ENCODE peak calls at places on chromosomes 12 and 14, in nine cellular contexts. One of them, this sample, is unnamed.

GRCh38 chr12:42172811-42173210 is 28.1 kb upstream of the GXYLT1 start:
- DNase-seq in heart left ventricle: no peak
- DNase-seq in cardiac muscle cell: no peak
- DNase-seq in heart right ventricle: no peak
- DNase-seq in astrocyte of the spinal cord: no peak
- DNase-seq in HFF-Myc: no peak
- DNase-seq in IMR-90: no peak
- DNase-seq in fibroblast of lung: no peak
- DNase-seq in fibroblast of villous mesenchyme: no peak
- DNase-seq in this sample: no peak

GRCh38 chr14:22780105-22780679 is 13.7 kb downstream of the OXA1L start:
- DNase-seq in heart left ventricle: no peak
- DNase-seq in cardiac muscle cell: peak
- DNase-seq in heart right ventricle: no peak
- DNase-seq in astrocyte of the spinal cord: peak
- DNase-seq in HFF-Myc: no peak
- DNase-seq in IMR-90: peak
- DNase-seq in fibroblast of lung: peak
- DNase-seq in fibroblast of villous mesenchyme: peak
- DNase-seq in this sample: peak

GRCh38 chr12:105198961-105199360 is 37.0 kb downstream of the APPL2 start:
- DNase-seq in heart left ventricle: no peak
- DNase-seq in cardiac muscle cell: no peak
- DNase-seq in heart right ventricle: no peak
- DNase-seq in astrocyte of the spinal cord: no peak
- DNase-seq in HFF-Myc: no peak
- DNase-seq in IMR-90: no peak
- DNase-seq in fibroblast of lung: no peak
- DNase-seq in fibroblast of villous mesenchyme: no peak
- DNase-seq in this sample: no peak

GRCh38 chr12:83322816-83323215 is 636.1 kb downstream of the TMTC2 start:
- DNase-seq in heart left ventricle: no peak
- DNase-seq in cardiac muscle cell: no peak
- DNase-seq in heart right ventricle: no peak
- DNase-seq in astrocyte of the spinal cord: no peak
- DNase-seq in HFF-Myc: no peak
- DNase-seq in IMR-90: no peak
- DNase-seq in fibroblast of lung: no peak
- DNase-seq in fibroblast of villous mesenchyme: no peak
- DNase-seq in this sample: no peak

GRCh38 chr12:39883411-39883810 is 222.5 kb downstream of the SLC2A13 start:
- DNase-seq in heart left ventricle: no peak
- DNase-seq in cardiac muscle cell: no peak
- DNase-seq in heart right ventricle: no peak
- DNase-seq in astrocyte of the spinal cord: no peak
- DNase-seq in HFF-Myc: no peak
- DNase-seq in IMR-90: no peak
- DNase-seq in fibroblast of lung: no peak
- DNase-seq in fibroblast of villous mesenchyme: no peak
- DNase-seq in this sample: no peak

GRCh38 chr14:96091149-96091693 is 52.1 kb downstream of the C14orf132 start:
- DNase-seq in heart left ventricle: no peak
- DNase-seq in cardiac muscle cell: no peak
- DNase-seq in heart right ventricle: no peak
- DNase-seq in astrocyte of the spinal cord: no peak
- DNase-seq in HFF-Myc: no peak
- DNase-seq in IMR-90: no peak
- DNase-seq in fibroblast of lung: no peak
- DNase-seq in fibroblast of villous mesenchyme: no peak
- DNase-seq in this sample: no peak

GRCh38 chr12:128844031-128844635 is 9.1 kb upstream of the GLT1D1 start:
- DNase-seq in heart left ventricle: peak
- DNase-seq in cardiac muscle cell: no peak
- DNase-seq in heart right ventricle: no peak
- DNase-seq in astrocyte of the spinal cord: no peak
- DNase-seq in HFF-Myc: no peak
- DNase-seq in IMR-90: no peak
- DNase-seq in fibroblast of lung: no peak
- DNase-seq in fibroblast of villous mesenchyme: no peak
- DNase-seq in this sample: no peak

GRCh38 chr14:72679106-72679505 is 214.8 kb downstream of the DPF3 start:
- DNase-seq in heart left ventricle: peak
- DNase-seq in cardiac muscle cell: no peak
- DNase-seq in heart right ventricle: peak
- DNase-seq in astrocyte of the spinal cord: peak
- DNase-seq in HFF-Myc: no peak
- DNase-seq in IMR-90: peak
- DNase-seq in fibroblast of lung: peak
- DNase-seq in fibroblast of villous mesenchyme: peak
- DNase-seq in this sample: peak

GRCh38 chr12:57152408-57153038 is 5.1 kb upstream of the LRP1-AS start:
- DNase-seq in heart left ventricle: no peak
- DNase-seq in cardiac muscle cell: no peak
- DNase-seq in heart right ventricle: no peak
- DNase-seq in astrocyte of the spinal cord: peak
- DNase-seq in HFF-Myc: no peak
- DNase-seq in IMR-90: peak
- DNase-seq in fibroblast of lung: peak
- DNase-seq in fibroblast of villous mesenchyme: peak
- DNase-seq in this sample: peak

GRCh38 chr14:52706286-52706685 is 714 bp upstream of the PSMC6 start:
- DNase-seq in heart left ventricle: no peak
- DNase-seq in cardiac muscle cell: no peak
- DNase-seq in heart right ventricle: no peak
- DNase-seq in astrocyte of the spinal cord: no peak
- DNase-seq in HFF-Myc: no peak
- DNase-seq in IMR-90: peak
- DNase-seq in fibroblast of lung: peak
- DNase-seq in fibroblast of villous mesenchyme: no peak
- DNase-seq in this sample: no peak

GRCh38 chr12:3055712-3056467 is 21.3 kb upstream of the TSPAN9 start:
- DNase-seq in heart left ventricle: no peak
- DNase-seq in cardiac muscle cell: no peak
- DNase-seq in heart right ventricle: no peak
- DNase-seq in astrocyte of the spinal cord: no peak
- DNase-seq in HFF-Myc: no peak
- DNase-seq in IMR-90: no peak
- DNase-seq in fibroblast of lung: peak
- DNase-seq in fibroblast of villous mesenchyme: no peak
- DNase-seq in this sample: no peak

GRCh38 chr12:46887870-46888269 is 62.1 kb upstream of the SLC38A4 start:
- DNase-seq in heart left ventricle: no peak
- DNase-seq in cardiac muscle cell: no peak
- DNase-seq in heart right ventricle: no peak
- DNase-seq in astrocyte of the spinal cord: no peak
- DNase-seq in HFF-Myc: no peak
- DNase-seq in IMR-90: no peak
- DNase-seq in fibroblast of lung: no peak
- DNase-seq in fibroblast of villous mesenchyme: no peak
- DNase-seq in this sample: no peak

GRCh38 chr12:30515351-30515750 is 180.3 kb downstream of the IPO8 start:
- DNase-seq in heart left ventricle: no peak
- DNase-seq in cardiac muscle cell: peak
- DNase-seq in heart right ventricle: no peak
- DNase-seq in astrocyte of the spinal cord: peak
- DNase-seq in HFF-Myc: peak
- DNase-seq in IMR-90: no peak
- DNase-seq in fibroblast of lung: peak
- DNase-seq in fibroblast of villous mesenchyme: peak
- DNase-seq in this sample: peak

GRCh38 chr12:65607271-65607880 is 216.9 kb upstream of the HMGA2 start:
- DNase-seq in heart left ventricle: no peak
- DNase-seq in cardiac muscle cell: no peak
- DNase-seq in heart right ventricle: no peak
- DNase-seq in astrocyte of the spinal cord: peak
- DNase-seq in HFF-Myc: no peak
- DNase-seq in IMR-90: no peak
- DNase-seq in fibroblast of lung: no peak
- DNase-seq in fibroblast of villous mesenchyme: no peak
- DNase-seq in this sample: no peak

GRCh38 chr12:65612440-65612839 is 211.8 kb upstream of the HMGA2 start:
- DNase-seq in heart left ventricle: no peak
- DNase-seq in cardiac muscle cell: no peak
- DNase-seq in heart right ventricle: no peak
- DNase-seq in astrocyte of the spinal cord: peak
- DNase-seq in HFF-Myc: no peak
- DNase-seq in IMR-90: no peak
- DNase-seq in fibroblast of lung: peak
- DNase-seq in fibroblast of villous mesenchyme: no peak
- DNase-seq in this sample: peak

GRCh38 chr12:65608319-65608916 is 215.9 kb upstream of the HMGA2 start:
- DNase-seq in heart left ventricle: no peak
- DNase-seq in cardiac muscle cell: peak
- DNase-seq in heart right ventricle: no peak
- DNase-seq in astrocyte of the spinal cord: peak
- DNase-seq in HFF-Myc: no peak
- DNase-seq in IMR-90: peak
- DNase-seq in fibroblast of lung: peak
- DNase-seq in fibroblast of villous mesenchyme: no peak
- DNase-seq in this sample: no peak

GRCh38 chr12:65611396-65611795 is 212.9 kb upstream of the HMGA2 start:
- DNase-seq in heart left ventricle: no peak
- DNase-seq in cardiac muscle cell: no peak
- DNase-seq in heart right ventricle: no peak
- DNase-seq in astrocyte of the spinal cord: no peak
- DNase-seq in HFF-Myc: no peak
- DNase-seq in IMR-90: no peak
- DNase-seq in fibroblast of lung: no peak
- DNase-seq in fibroblast of villous mesenchyme: no peak
- DNase-seq in this sample: no peak

GRCh38 chr12:65609359-65609771 is 214.9 kb upstream of the HMGA2 start:
- DNase-seq in heart left ventricle: no peak
- DNase-seq in cardiac muscle cell: no peak
- DNase-seq in heart right ventricle: no peak
- DNase-seq in astrocyte of the spinal cord: peak
- DNase-seq in HFF-Myc: peak
- DNase-seq in IMR-90: peak
- DNase-seq in fibroblast of lung: peak
- DNase-seq in fibroblast of villous mesenchyme: peak
- DNase-seq in this sample: peak
- TF ChIP-seq CTCF in heart left ventricle: no peak
- TF ChIP-seq CTCF in cardiac muscle cell: peak
- TF ChIP-seq CTCF in heart right ventricle: no peak
- TF ChIP-seq CTCF in astrocyte of the spinal cord: peak
- TF ChIP-seq CTCF in HFF-Myc: peak
- TF ChIP-seq CTCF in IMR-90: peak
- TF ChIP-seq CTCF in fibroblast of lung: no peak
- TF ChIP-seq CTCF in fibroblast of villous mesenchyme: peak
- TF ChIP-seq CTCF in this sample: peak

DNA sequence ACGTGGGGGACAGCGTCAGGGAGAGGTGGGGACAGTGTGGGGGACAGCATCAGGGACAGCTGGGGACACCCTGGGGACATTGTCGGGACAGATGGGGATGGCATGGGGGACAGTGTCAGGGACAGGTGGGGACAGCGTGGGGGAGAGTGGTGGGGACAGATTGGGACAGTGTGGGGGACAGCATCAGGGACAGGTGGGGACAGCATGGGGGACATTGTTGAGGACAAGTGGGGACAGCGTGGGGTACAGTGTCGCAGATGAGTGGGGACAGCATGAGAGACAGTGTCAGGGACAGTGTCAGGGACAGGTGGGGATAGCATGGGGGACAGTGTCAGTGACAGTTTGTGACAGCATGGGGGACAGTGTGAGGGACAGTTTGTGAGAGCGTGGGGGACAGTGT is 240.9 kb downstream of the TMEM121 start:
- DNase-seq in heart left ventricle: no peak
- DNase-seq in cardiac muscle cell: no peak
- DNase-seq in heart right ventricle: no peak
- DNase-seq in astrocyte of the spinal cord: no peak
- DNase-seq in HFF-Myc: no peak
- DNase-seq in IMR-90: no peak
- DNase-seq in fibroblast of lung: no peak
- DNase-seq in fibroblast of villous mesenchyme: no peak
- DNase-seq in this sample: no peak
- H3K4me3 ChIP-seq in heart left ventricle: no peak
- H3K4me3 ChIP-seq in cardiac muscle cell: no peak
- H3K4me3 ChIP-seq in heart right ventricle: no peak
- H3K4me3 ChIP-seq in astrocyte of the spinal cord: no peak
- H3K4me3 ChIP-seq in HFF-Myc: no peak
- H3K4me3 ChIP-seq in IMR-90: no peak
- H3K4me3 ChIP-seq in fibroblast of lung: no peak
- H3K4me3 ChIP-seq in fibroblast of villous mesenchyme: no peak
- H3K4me3 ChIP-seq in this sample: no peak

DNA sequence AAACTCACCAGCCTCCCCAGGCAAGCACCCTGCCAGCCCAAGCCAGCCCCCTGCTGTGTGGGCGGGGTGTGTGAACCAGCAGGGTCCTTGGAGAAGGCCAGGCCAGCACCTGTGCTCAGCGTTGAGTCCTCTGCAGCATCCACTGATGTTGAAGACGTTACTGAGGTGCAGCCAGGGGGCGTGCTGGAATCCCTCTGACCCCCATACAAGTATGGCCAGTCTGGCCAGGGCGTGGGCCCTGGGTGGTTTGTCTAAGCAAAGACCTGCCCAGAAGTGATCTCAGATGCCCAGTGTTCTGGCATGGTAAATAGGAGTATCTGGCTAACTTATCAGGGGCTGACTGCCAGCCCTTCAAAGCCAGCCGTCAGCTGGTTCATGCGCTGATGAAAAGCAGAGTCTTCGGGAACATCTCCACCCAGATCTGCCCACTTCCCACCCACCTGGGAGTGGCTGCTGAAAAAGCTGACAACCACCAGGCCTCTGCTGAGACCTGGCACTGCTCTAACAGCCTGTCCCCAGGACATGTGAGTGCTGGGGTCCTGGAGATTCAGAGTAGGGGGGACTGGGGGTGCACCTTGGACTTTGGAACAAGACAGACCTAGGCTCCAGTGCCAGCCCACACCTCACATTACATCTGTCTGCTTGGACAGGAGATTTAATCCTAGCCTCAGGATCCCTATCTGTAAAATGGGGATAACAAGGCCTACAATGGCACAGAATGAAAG is 41.1 kb downstream of the ACTN1 start:
- DNase-seq in heart left ventricle: peak
- DNase-seq in cardiac muscle cell: peak
- DNase-seq in heart right ventricle: peak
- DNase-seq in astrocyte of the spinal cord: peak
- DNase-seq in HFF-Myc: no peak
- DNase-seq in IMR-90: no peak
- DNase-seq in fibroblast of lung: peak
- DNase-seq in fibroblast of villous mesenchyme: peak
- DNase-seq in this sample: no peak
- TF ChIP-seq CTCF in heart left ventricle: peak
- TF ChIP-seq CTCF in cardiac muscle cell: peak
- TF ChIP-seq CTCF in heart right ventricle: peak
- TF ChIP-seq CTCF in astrocyte of the spinal cord: peak
- TF ChIP-seq CTCF in HFF-Myc: no peak
- TF ChIP-seq CTCF in IMR-90: peak
- TF ChIP-seq CTCF in fibroblast of lung: peak
- TF ChIP-seq CTCF in fibroblast of villous mesenchyme: peak
- TF ChIP-seq CTCF in this sample: peak

DNA sequence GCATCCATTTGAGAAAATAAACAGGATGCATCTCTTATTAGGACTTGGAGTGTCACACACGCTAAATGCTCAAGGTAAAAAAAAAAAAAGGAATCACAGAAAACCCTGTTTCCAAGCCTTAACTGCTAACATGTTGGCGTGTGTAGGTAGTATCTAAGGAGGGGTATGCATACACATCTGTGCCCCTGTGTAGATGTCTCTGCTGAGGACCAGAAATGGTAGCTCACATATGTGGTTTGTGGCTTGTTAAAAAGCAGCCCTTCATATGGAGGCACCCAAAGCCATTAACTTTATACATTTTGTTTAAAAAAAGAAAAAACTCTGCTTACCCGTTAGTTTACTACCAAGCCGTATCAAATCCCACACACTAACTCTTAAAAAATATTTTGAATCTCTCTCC is 314.1 kb downstream of the SNAPC1 start:
- DNase-seq in heart left ventricle: no peak
- DNase-seq in cardiac muscle cell: no peak
- DNase-seq in heart right ventricle: no peak
- DNase-seq in astrocyte of the spinal cord: no peak
- DNase-seq in HFF-Myc: no peak
- DNase-seq in IMR-90: no peak
- DNase-seq in fibroblast of lung: no peak
- DNase-seq in fibroblast of villous mesenchyme: no peak
- DNase-seq in this sample: no peak
- H3K4me3 ChIP-seq in heart left ventricle: no peak
- H3K4me3 ChIP-seq in cardiac muscle cell: no peak
- H3K4me3 ChIP-seq in heart right ventricle: no peak
- H3K4me3 ChIP-seq in astrocyte of the spinal cord: no peak
- H3K4me3 ChIP-seq in HFF-Myc: no peak
- H3K4me3 ChIP-seq in IMR-90: no peak
- H3K4me3 ChIP-seq in fibroblast of lung: no peak
- H3K4me3 ChIP-seq in fibroblast of villous mesenchyme: no peak
- H3K4me3 ChIP-seq in this sample: no peak

This sample was measured in fibroblast of pulmonary artery.